ENCODE peak calls at places on chromosome X, in ten cellular contexts. P is fibroblast of lung; T is mesendoderm; E is suprapubic skin; O is PC-3; R is mesenchymal stem cell; K is heart left ventricle; V is stomach; N is esophagus squamous epithelium; Z is CD4-positive, CD25-positive, alpha-beta regulatory T cell. B is an unnamed sample. For H3K4me1 and H3K27me3, the result is how much of the 10 kb centered on the place peaks cover.

GRCh38 chrX:41086627-41086932 is 1.3 kb downstream of the USP9X start:
- DNase-seq in R (no peak), P (no peak), N (no peak), K (no peak), E (no peak), Z (no peak), O (peak), V (no peak), T (no peak), B (no peak)

GRCh38 chrX:118286066-118286758 is 59.7 kb upstream of the WDR44 start:
- DNase-seq in E (no peak), R (no peak), P (no peak), V (no peak), T (no peak), O (no peak), K (no peak), N (no peak), Z (no peak), B (peak)

GRCh38 chrX:118655561-118656246 is 71.7 kb upstream of the IL13RA1 start:
- DNase-seq in E (no peak), O (peak), T (no peak), P (peak), R (peak), N (no peak), V (no peak), Z (no peak), K (no peak), B (peak)

GRCh38 chrX:118226060-118226428 is 109.4 kb upstream of the KLHL13 start:
- DNase-seq in V (no peak), Z (no peak), E (no peak), K (no peak), T (peak), P (no peak), N (no peak), O (peak), R (no peak), B (peak)

GRCh38 chrX:120668357-120668756 is 38.5 kb upstream of the C1GALT1C1 start:
- DNase-seq in O (no peak), Z (no peak), T (no peak), E (no peak), R (no peak), K (no peak), P (no peak), N (no peak), V (no peak), B (no peak)

GRCh38 chrX:132504417-132504816 is 15.6 kb upstream of the MBNL3 start:
- DNase-seq in N (no peak), P (no peak), T (no peak), K (no peak), O (no peak), Z (no peak), R (no peak), V (no peak), E (no peak), B (no peak)

GRCh38 chrX:139826065-139827044 is 106.5 kb downstream of the ATP11C start:
- DNase-seq in N (no peak), V (no peak), Z (no peak), E (no peak), K (no peak), O (peak), T (no peak), R (peak), P (peak), B (peak)

GRCh38 chrX:63979480-63979879 is 194.5 kb upstream of the ARHGEF9 start:
- DNase-seq in Z (no peak), O (no peak), P (no peak), N (no peak), E (no peak), V (no peak), K (no peak), R (no peak), T (no peak), B (no peak)

GRCh38 chrX:135697614-135698013 is 15.8 kb upstream of the CT45A1 start:
- DNase-seq in E (no peak), N (no peak), P (no peak), K (no peak), V (no peak), R (no peak), T (no peak), Z (no peak), O (peak), B (no peak)

GRCh38 chrX:67105758-67106116 is 438.1 kb upstream of the AR start:
- DNase-seq in K (no peak), V (no peak), R (no peak), E (no peak), T (no peak), N (no peak), Z (no peak), O (no peak), P (no peak), B (no peak)

GRCh38 chrX:148574247-148574973 is 74.0 kb downstream of the AFF2 start:
- DNase-seq in Z (no peak), O (no peak), T (no peak), N (no peak), E (no peak), K (no peak), R (no peak), V (no peak), P (no peak), B (no peak)

GRCh38 chrX:12240491-12240890 is 102.2 kb downstream of the FRMPD4 start:
- DNase-seq in P (no peak), V (no peak), Z (no peak), O (no peak), R (no peak), K (no peak), N (no peak), T (no peak), E (no peak), B (no peak)

GRCh38 chrX:19750028-19750786 is 137.2 kb downstream of the SH3KBP1 start:
- DNase-seq in V (no peak), R (peak), Z (no peak), P (no peak), E (no peak), T (no peak), O (no peak), N (no peak), K (no peak), B (no peak)

GRCh38 chrX:132094169-132094568 is 33.7 kb downstream of the FRMD7 start:
- DNase-seq in N (no peak), V (no peak), P (peak), E (no peak), O (no peak), K (no peak), T (no peak), Z (no peak), R (no peak), B (no peak)

GRCh38 chrX:6052111-6052745 is 176.4 kb downstream of the NLGN4X start:
- DNase-seq in V (no peak), K (no peak), T (no peak), E (no peak), R (no peak), O (peak), N (no peak), Z (no peak), P (no peak), B (peak)

GRCh38 chrX:32538554-32538953 is 672.8 kb downstream of the DMD start:
- DNase-seq in K (no peak), V (no peak), N (no peak), E (no peak), T (no peak), O (no peak), R (no peak), Z (no peak), P (no peak), B (no peak)

GRCh38 chrX:12410523-12410922 is 272.2 kb downstream of the FRMPD4 start:
- DNase-seq in O (no peak), N (no peak), Z (no peak), T (no peak), K (no peak), E (no peak), R (no peak), P (no peak), V (no peak), B (no peak)

GRCh38 chrX:38620623-38621022 is 59.3 kb downstream of the TSPAN7 start:
- DNase-seq in T (no peak), R (no peak), E (no peak), V (no peak), K (no peak), P (no peak), O (no peak), N (no peak), Z (no peak), B (no peak)

GRCh38 chrX:143027262-143027661 is 1.5 kb downstream of the SPANXN4 start:
- DNase-seq in Z (no peak), V (no peak), N (no peak), R (no peak), O (no peak), P (no peak), K (no peak), T (no peak), E (no peak), B (no peak)

GRCh38 chrX:110600745-110601310 is 194.8 kb downstream of the CHRDL1 start:
- DNase-seq in N (no peak), O (peak), E (no peak), Z (no peak), V (no peak), R (no peak), P (no peak), T (peak), K (no peak), B (no peak)

GRCh38 chrX:15165832-15166231 is 104.1 kb downstream of the ASB9 start:
- DNase-seq in Z (no peak), N (no peak), P (no peak), E (no peak), V (no peak), R (no peak), T (peak), K (no peak), O (no peak), B (no peak)

GRCh38 chrX:143664302-143664701 is 28.4 kb upstream of the SLITRK4 start:
- DNase-seq in E (no peak), N (no peak), P (peak), R (peak), O (peak), K (no peak), T (peak), V (no peak), Z (no peak), B (no peak)

GRCh38 chrX:34875204-34875603 is 67.4 kb upstream of the FAM47B start:
- DNase-seq in E (no peak), O (peak), Z (no peak), V (no peak), N (no peak), K (no peak), P (peak), T (no peak), R (peak), B (peak)

GRCh38 chrX:20265726-20266681 is 705 bp downstream of the RPS6KA3 start:
- DNase-seq in K (peak), N (peak), Z (peak), P (no peak), R (peak), E (peak), T (peak), O (peak), V (no peak), B (no peak)

GRCh38 chrX:18701621-18702361 is 5.7 kb upstream of the PPEF1 start:
- DNase-seq in N (no peak), K (peak), O (peak), T (no peak), E (no peak), Z (no peak), P (peak), R (peak), V (peak), B (no peak)

GRCh38 chrX:71081348-71082148 is 13.4 kb upstream of the SNX12 start:
- DNase-seq in T (no peak), Z (no peak), V (no peak), O (peak), E (no peak), K (no peak), N (no peak), P (peak), R (peak), B (peak)

GRCh38 chrX:78384486-78384885 is 57.1 kb upstream of the CYSLTR1 start:
- DNase-seq in K (no peak), V (no peak), Z (no peak), N (no peak), P (no peak), T (no peak), O (peak), E (no peak), R (no peak), B (peak)

GRCh38 chrX:40684092-40684491 is 36.7 kb upstream of the CXorf38 start:
- DNase-seq in V (no peak), N (no peak), E (no peak), O (no peak), K (no peak), Z (no peak), P (no peak), T (peak), R (no peak), B (no peak)

GRCh38 chrX:71210829-71211228 is 12.2 kb upstream of the GJB1 start:
- DNase-seq in K (no peak), E (no peak), R (no peak), O (no peak), T (no peak), Z (no peak), N (no peak), P (peak), V (no peak), B (no peak)

GRCh38 chrX:20420058-20420457 is 153.3 kb upstream of the RPS6KA3 start:
- DNase-seq in R (no peak), V (no peak), T (no peak), Z (no peak), N (no peak), E (no peak), O (no peak), K (no peak), P (no peak), B (no peak)

GRCh38 chrX:7071390-7071789 is 76.1 kb upstream of the STS start:
- DNase-seq in V (no peak), E (no peak), P (no peak), Z (no peak), T (no peak), K (no peak), N (no peak), O (no peak), R (no peak), B (no peak)

GRCh38 chrX:7067266-7067665 is 80.2 kb upstream of the STS start:
- DNase-seq in K (no peak), T (no peak), O (no peak), E (no peak), V (no peak), P (no peak), Z (no peak), N (no peak), R (no peak), B (no peak)

GRCh38 chrX:7068939-7069367 is 78.6 kb upstream of the STS start:
- DNase-seq in P (no peak), Z (no peak), R (no peak), V (no peak), K (no peak), N (no peak), E (no peak), T (peak), O (no peak), B (no peak)

GRCh38 chrX:7072856-7073255 is 74.7 kb upstream of the STS start:
- DNase-seq in T (no peak), V (no peak), O (no peak), E (no peak), N (no peak), K (no peak), P (no peak), R (no peak), Z (no peak), B (no peak)

DNA sequence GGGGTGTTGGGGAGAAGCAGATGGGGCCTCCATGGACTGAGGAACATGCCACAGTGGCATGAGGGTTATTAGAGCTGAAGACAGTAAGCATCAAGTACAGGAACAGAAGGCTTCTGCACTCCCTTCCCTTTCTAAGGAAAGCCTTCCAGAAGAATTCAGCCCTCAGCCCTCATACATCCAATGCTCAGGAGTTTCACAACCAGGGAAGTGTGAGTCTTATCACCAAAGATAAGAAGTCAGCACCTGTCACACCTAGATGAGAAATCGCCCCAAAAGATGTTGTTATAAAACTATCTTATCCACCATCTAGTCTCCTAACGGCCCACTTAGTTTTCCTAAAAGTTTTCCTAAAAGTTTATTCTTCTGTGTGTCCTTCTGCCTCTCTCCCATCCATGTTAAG is 78.0 kb upstream of the STS start:
- DNase-seq in N (no peak), T (peak), K (no peak), E (no peak), V (no peak), R (no peak), Z (no peak), O (no peak), P (no peak), B (no peak)
- H3K4me1 ChIP-seq in N (under half), T (under half), K (under half), E (under half), V (under half), R (under half), Z (under half), O (under half), P (under half), B (under half)

GRCh38 chrX:30653415-30654131 is at the start of gene GK:
- DNase-seq in V (no peak), K (no peak), R (peak), P (peak), N (no peak), E (no peak), Z (peak), O (peak), T (no peak), B (no peak)

GRCh38 chrX:30654989-30655607 is 1.9 kb downstream of the GK start:
- DNase-seq in O (peak), Z (no peak), E (no peak), N (no peak), P (peak), T (no peak), V (no peak), K (no peak), R (no peak), B (no peak)

GRCh38 chrX:30652527-30653414 is 452 bp upstream of the GK start:
- DNase-seq in O (peak), Z (peak), P (peak), V (peak), R (peak), K (peak), T (peak), E (peak), N (peak), B (no peak)

GRCh38 chrX:30649859-30650258 is 3.4 kb upstream of the GK start:
- DNase-seq in N (no peak), Z (no peak), T (no peak), R (no peak), K (no peak), V (no peak), P (peak), O (peak), E (no peak), B (peak)
- H3K27ac ChIP-seq in N (peak), Z (peak), T (no peak), R (no peak), K (no peak), V (no peak), P (no peak), O (no peak), E (no peak), B (no peak)

GRCh38 chrX:115232933-115233496 is 881 bp downstream of the LRCH2 start:
- DNase-seq in K (no peak), P (no peak), N (no peak), Z (no peak), O (no peak), V (no peak), R (no peak), T (no peak), E (no peak), B (no peak)

GRCh38 chrX:115233497-115234219 is at the start of gene LRCH2:
- DNase-seq in E (no peak), P (no peak), R (peak), N (no peak), V (no peak), Z (no peak), K (peak), O (no peak), T (peak), B (no peak)

GRCh38 chrX:115229337-115229991 is 4.4 kb downstream of the LRCH2 start:
- DNase-seq in T (no peak), P (no peak), R (no peak), V (no peak), O (no peak), E (no peak), Z (no peak), K (no peak), N (no peak), B (peak)

GRCh38 chrX:115234220-115234557 is 293 bp upstream of the LRCH2 start:
- DNase-seq in P (peak), Z (no peak), E (no peak), T (no peak), R (peak), K (no peak), O (no peak), N (no peak), V (no peak), B (no peak)
- H3K27me3 ChIP-seq in P (under half), Z (under half), E (under half), T (under half), R (under half), K (under half), O (half or more), N (under half), V (under half), B (under half)

GRCh38 chrX:153817291-153817690 is 13.1 kb downstream of the PDZD4 start:
- DNase-seq in N (no peak), V (no peak), P (no peak), E (no peak), Z (no peak), T (no peak), R (no peak), K (no peak), O (no peak), B (no peak)

GRCh38 chrX:153816821-153817220 is 13.5 kb downstream of the PDZD4 start:
- DNase-seq in K (no peak), Z (no peak), P (no peak), R (no peak), E (no peak), T (no peak), O (no peak), V (no peak), N (no peak), B (no peak)

GRCh38 chrX:153820601-153821000 is 9.7 kb downstream of the PDZD4 start:
- DNase-seq in K (no peak), N (no peak), R (no peak), Z (no peak), E (no peak), P (no peak), V (no peak), O (no peak), T (no peak), B (no peak)

GRCh38 chrX:153819398-153820083 is 10.8 kb downstream of the PDZD4 start:
- DNase-seq in K (no peak), V (no peak), O (no peak), R (no peak), E (no peak), Z (no peak), T (peak), P (no peak), N (no peak), B (no peak)

GRCh38 chrX:153818571-153819397 is 11.6 kb downstream of the PDZD4 start:
- DNase-seq in Z (peak), R (peak), T (peak), K (no peak), E (no peak), N (no peak), V (peak), O (peak), P (no peak), B (no peak)
- H3K4me1 ChIP-seq in Z (under half), R (under half), T (under half), K (under half), E (under half), N (under half), V (under half), O (under half), P (under half), B (under half)

GRCh38 chrX:79728421-79728820 is 286.1 kb upstream of the TBX22 start:
- DNase-seq in T (no peak), R (no peak), K (no peak), P (no peak), N (no peak), V (no peak), O (no peak), Z (no peak), E (no peak), B (no peak)
- H3K27ac ChIP-seq in T (no peak), R (no peak), K (no peak), P (no peak), N (no peak), V (no peak), O (no peak), Z (no peak), E (no peak), B (no peak)

DNA sequence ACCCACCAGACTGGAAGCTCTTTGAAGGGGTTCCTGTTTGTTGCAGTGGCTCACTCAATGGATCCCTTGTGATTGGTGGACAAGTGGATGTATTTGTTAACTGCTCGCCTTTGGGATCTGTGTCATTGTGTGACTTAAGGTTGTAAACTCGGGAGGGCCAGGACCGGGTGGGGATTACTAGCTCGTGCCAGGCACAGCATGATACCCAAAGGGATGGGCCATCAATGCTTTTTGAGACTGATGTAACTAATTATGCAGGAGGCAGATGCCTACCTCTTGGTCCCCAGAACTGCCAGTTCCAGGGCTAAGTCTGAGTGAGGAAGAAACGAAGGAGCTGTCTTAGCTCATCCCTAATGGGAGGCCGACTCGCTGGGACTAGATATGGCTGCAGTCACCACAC is 27.7 kb downstream of the UTP14A start:
- DNase-seq in Z (no peak), N (no peak), E (no peak), K (no peak), O (no peak), V (no peak), R (no peak), T (no peak), P (no peak), B (no peak)
- H3K27me3 ChIP-seq in Z (under half), N (under half), E (under half), K (under half), O (under half), V (under half), R (under half), T (under half), P (under half), B (under half)

B was measured in foreskin keratinocyte.